ENCODE peak calls at places on chromosomes 13 and 19, in four cellular contexts. P is cardiac muscle cell, K is NCI-H510A, J is GM04503. Z is an unnamed sample.

GRCh38 chr19:11058246-11059030 is 30.8 kb upstream of the LDLR start:
- DNase-seq in K (no peak), P (no peak), J (no peak), Z (no peak)

GRCh38 chr19:14916848-14917247 is 24.4 kb upstream of the OR7C2 start:
- DNase-seq in J (no peak), P (no peak), K (no peak), Z (no peak)

GRCh38 chr19:2719910-2720776 is 1.0 kb downstream of the DIRAS1 start:
- DNase-seq in K (no peak), J (peak), P (peak), Z (no peak)

GRCh38 chr19:33226550-33227241 is 1.0 kb upstream of the SLC7A10 start:
- DNase-seq in K (no peak), P (peak), J (no peak), Z (no peak)

GRCh38 chr19:3494559-3494958 is 5.9 kb downstream of the DOHH start:
- DNase-seq in P (no peak), J (no peak), K (no peak), Z (no peak)

GRCh38 chr13:26280822-26281221 is 26.9 kb downstream of the CDK8 start:
- DNase-seq in K (no peak), J (no peak), P (peak), Z (no peak)

GRCh38 chr19:5025027-5025426 is 56.1 kb downstream of the KDM4B start:
- DNase-seq in J (no peak), K (no peak), P (no peak), Z (no peak)

GRCh38 chr13:34758628-34759027 is 183.4 kb upstream of the NBEA start:
- DNase-seq in J (no peak), K (no peak), P (no peak), Z (no peak)

GRCh38 chr19:2216361-2217225 is 19.5 kb downstream of the PLEKHJ1 start:
- DNase-seq in J (no peak), K (no peak), P (no peak), Z (no peak)

GRCh38 chr13:113169277-113170272 is 11.1 kb downstream of the PROZ start:
- DNase-seq in P (no peak), K (no peak), J (no peak), Z (no peak)

GRCh38 chr19:7426986-7427385 is 61.8 kb downstream of the PEX11G start:
- DNase-seq in K (no peak), J (no peak), P (no peak), Z (no peak)

GRCh38 chr19:7734220-7735203 is 2.6 kb upstream of the CLEC4G start:
- DNase-seq in P (peak), K (no peak), J (peak), Z (no peak)

GRCh38 chr13:104571161-104571889 is 1505.1 kb upstream of the SLC10A2 start:
- DNase-seq in P (peak), K (peak), J (peak), Z (no peak)

GRCh38 chr13:59424661-59425060 is 739.1 kb downstream of the DIAPH3 start:
- DNase-seq in J (no peak), P (peak), K (no peak), Z (no peak)

GRCh38 chr19:42330521-42330835 is 5.0 kb downstream of the MEGF8 start:
- DNase-seq in K (no peak), J (no peak), P (peak), Z (no peak)

GRCh38 chr19:57171551-57172081 is 4.3 kb upstream of the DUXA start:
- DNase-seq in K (no peak), J (no peak), P (peak), Z (no peak)

GRCh38 chr19:2087621-2088100 is 8.5 kb downstream of the MOB3A start:
- DNase-seq in P (no peak), K (no peak), J (no peak), Z (no peak)

GRCh38 chr13:39419866-39420265 is 183.1 kb downstream of the LHFPL6 start:
- DNase-seq in J (no peak), P (no peak), K (no peak), Z (no peak)

GRCh38 chr19:18933297-18933696 is 7.7 kb downstream of the HOMER3 start:
- DNase-seq in J (no peak), K (no peak), P (no peak), Z (no peak)

GRCh38 chr13:98326274-98326673 is 149.2 kb upstream of the RNF113B start:
- DNase-seq in K (no peak), J (no peak), P (no peak), Z (no peak)